ENCODE peak calls at places on chromosomes 12 and 14, in nine cellular contexts. One of them, this sample, is unnamed.

GRCh38 chr12:107359382-107359781 is 266.0 kb upstream of the CRY1 start:
- DNase-seq in stimulated activated CD4-positive, alpha-beta T cell treated with anti-CD3 and anti-CD28 coated beads, Interleukin-15, amount 100 ng/mL, for 24 hours: no peak
- DNase-seq in H54: peak
- DNase-seq in NCI-H345: no peak
- DNase-seq in HT-29: no peak
- DNase-seq in A172: peak
- DNase-seq in HCEC 1CT: no peak
- DNase-seq in NCI-H2171 treated with DMSO at 0.1 percent for 48 hours: no peak
- DNase-seq in CD8-positive, alpha-beta memory T cell: no peak
- DNase-seq in this sample: peak

GRCh38 chr14:37436519-37436918 is 158.5 kb downstream of the FOXA1 start:
- DNase-seq in H54: no peak
- DNase-seq in A172: no peak
- DNase-seq in HCEC 1CT: no peak
- DNase-seq in NCI-H2171 treated with DMSO at 0.1 percent for 48 hours: no peak
- DNase-seq in stimulated activated CD4-positive, alpha-beta T cell treated with anti-CD3 and anti-CD28 coated beads, Interleukin-15, amount 100 ng/mL, for 24 hours: no peak
- DNase-seq in NCI-H345: peak
- DNase-seq in HT-29: peak
- DNase-seq in CD8-positive, alpha-beta memory T cell: no peak
- DNase-seq in this sample: no peak

GRCh38 chr12:67650127-67650495 is 1.6 kb downstream of the DYRK2 start:
- DNase-seq in A172: no peak
- DNase-seq in CD8-positive, alpha-beta memory T cell: no peak
- DNase-seq in H54: peak
- DNase-seq in HT-29: peak
- DNase-seq in NCI-H345: peak
- DNase-seq in HCEC 1CT: no peak
- DNase-seq in NCI-H2171 treated with DMSO at 0.1 percent for 48 hours: no peak
- DNase-seq in stimulated activated CD4-positive, alpha-beta T cell treated with anti-CD3 and anti-CD28 coated beads, Interleukin-15, amount 100 ng/mL, for 24 hours: peak
- DNase-seq in this sample: no peak

GRCh38 chr12:116524964-116525379 is 34.2 kb upstream of the MAP1LC3B2 start:
- DNase-seq in NCI-H345: no peak
- DNase-seq in HCEC 1CT: peak
- DNase-seq in NCI-H2171 treated with DMSO at 0.1 percent for 48 hours: no peak
- DNase-seq in HT-29: no peak
- DNase-seq in A172: peak
- DNase-seq in CD8-positive, alpha-beta memory T cell: no peak
- DNase-seq in H54: no peak
- DNase-seq in stimulated activated CD4-positive, alpha-beta T cell treated with anti-CD3 and anti-CD28 coated beads, Interleukin-15, amount 100 ng/mL, for 24 hours: no peak
- DNase-seq in this sample: peak

GRCh38 chr14:103688906-103689902 is 26.0 kb downstream of the XRCC3 start:
- DNase-seq in NCI-H2171 treated with DMSO at 0.1 percent for 48 hours: no peak
- DNase-seq in HCEC 1CT: no peak
- DNase-seq in CD8-positive, alpha-beta memory T cell: no peak
- DNase-seq in NCI-H345: no peak
- DNase-seq in HT-29: no peak
- DNase-seq in H54: no peak
- DNase-seq in stimulated activated CD4-positive, alpha-beta T cell treated with anti-CD3 and anti-CD28 coated beads, Interleukin-15, amount 100 ng/mL, for 24 hours: no peak
- DNase-seq in A172: no peak
- DNase-seq in this sample: no peak

GRCh38 chr12:124115976-124116690 is 143.1 kb downstream of the ZNF664 start:
- DNase-seq in A172: no peak
- DNase-seq in H54: no peak
- DNase-seq in HCEC 1CT: no peak
- DNase-seq in NCI-H345: no peak
- DNase-seq in stimulated activated CD4-positive, alpha-beta T cell treated with anti-CD3 and anti-CD28 coated beads, Interleukin-15, amount 100 ng/mL, for 24 hours: no peak
- DNase-seq in HT-29: no peak
- DNase-seq in NCI-H2171 treated with DMSO at 0.1 percent for 48 hours: no peak
- DNase-seq in CD8-positive, alpha-beta memory T cell: no peak
- DNase-seq in this sample: no peak

GRCh38 chr12:68034567-68034966 is 45.3 kb downstream of the IFNG-AS1 start:
- DNase-seq in CD8-positive, alpha-beta memory T cell: no peak
- DNase-seq in NCI-H345: no peak
- DNase-seq in A172: no peak
- DNase-seq in H54: no peak
- DNase-seq in NCI-H2171 treated with DMSO at 0.1 percent for 48 hours: no peak
- DNase-seq in HCEC 1CT: no peak
- DNase-seq in stimulated activated CD4-positive, alpha-beta T cell treated with anti-CD3 and anti-CD28 coated beads, Interleukin-15, amount 100 ng/mL, for 24 hours: no peak
- DNase-seq in HT-29: peak
- DNase-seq in this sample: no peak

GRCh38 chr12:42790761-42791151 is 201.2 kb upstream of the PRICKLE1 start:
- DNase-seq in HCEC 1CT: peak
- DNase-seq in A172: peak
- DNase-seq in NCI-H345: no peak
- DNase-seq in H54: peak
- DNase-seq in stimulated activated CD4-positive, alpha-beta T cell treated with anti-CD3 and anti-CD28 coated beads, Interleukin-15, amount 100 ng/mL, for 24 hours: no peak
- DNase-seq in CD8-positive, alpha-beta memory T cell: no peak
- DNase-seq in HT-29: peak
- DNase-seq in NCI-H2171 treated with DMSO at 0.1 percent for 48 hours: no peak
- DNase-seq in this sample: no peak

GRCh38 chr12:6769681-6770080 is 2.6 kb upstream of the LAG3 start:
- DNase-seq in stimulated activated CD4-positive, alpha-beta T cell treated with anti-CD3 and anti-CD28 coated beads, Interleukin-15, amount 100 ng/mL, for 24 hours: no peak
- DNase-seq in A172: no peak
- DNase-seq in CD8-positive, alpha-beta memory T cell: no peak
- DNase-seq in HCEC 1CT: no peak
- DNase-seq in HT-29: no peak
- DNase-seq in NCI-H345: no peak
- DNase-seq in NCI-H2171 treated with DMSO at 0.1 percent for 48 hours: no peak
- DNase-seq in H54: no peak
- DNase-seq in this sample: no peak

GRCh38 chr12:99271071-99271470 is 376.5 kb upstream of the GARIN6 start:
- DNase-seq in A172: peak
- DNase-seq in CD8-positive, alpha-beta memory T cell: no peak
- DNase-seq in NCI-H2171 treated with DMSO at 0.1 percent for 48 hours: no peak
- DNase-seq in HT-29: no peak
- DNase-seq in HCEC 1CT: no peak
- DNase-seq in H54: no peak
- DNase-seq in NCI-H345: no peak
- DNase-seq in stimulated activated CD4-positive, alpha-beta T cell treated with anti-CD3 and anti-CD28 coated beads, Interleukin-15, amount 100 ng/mL, for 24 hours: no peak
- DNase-seq in this sample: no peak

GRCh38 chr12:2673966-2674810 is 120.6 kb upstream of the FKBP4 start:
- DNase-seq in CD8-positive, alpha-beta memory T cell: no peak
- DNase-seq in stimulated activated CD4-positive, alpha-beta T cell treated with anti-CD3 and anti-CD28 coated beads, Interleukin-15, amount 100 ng/mL, for 24 hours: no peak
- DNase-seq in NCI-H2171 treated with DMSO at 0.1 percent for 48 hours: no peak
- DNase-seq in HT-29: no peak
- DNase-seq in HCEC 1CT: no peak
- DNase-seq in NCI-H345: no peak
- DNase-seq in A172: no peak
- DNase-seq in H54: no peak
- DNase-seq in this sample: peak

GRCh38 chr14:96150214-96150613 is 54.4 kb upstream of the BDKRB2 start:
- DNase-seq in NCI-H2171 treated with DMSO at 0.1 percent for 48 hours: no peak
- DNase-seq in stimulated activated CD4-positive, alpha-beta T cell treated with anti-CD3 and anti-CD28 coated beads, Interleukin-15, amount 100 ng/mL, for 24 hours: no peak
- DNase-seq in CD8-positive, alpha-beta memory T cell: no peak
- DNase-seq in HT-29: no peak
- DNase-seq in A172: no peak
- DNase-seq in NCI-H345: no peak
- DNase-seq in H54: no peak
- DNase-seq in HCEC 1CT: no peak
- DNase-seq in this sample: no peak

GRCh38 chr14:92625213-92625612 is 111.6 kb downstream of the RIN3 start:
- DNase-seq in HCEC 1CT: peak
- DNase-seq in H54: peak
- DNase-seq in HT-29: no peak
- DNase-seq in CD8-positive, alpha-beta memory T cell: no peak
- DNase-seq in stimulated activated CD4-positive, alpha-beta T cell treated with anti-CD3 and anti-CD28 coated beads, Interleukin-15, amount 100 ng/mL, for 24 hours: no peak
- DNase-seq in NCI-H345: no peak
- DNase-seq in A172: peak
- DNase-seq in NCI-H2171 treated with DMSO at 0.1 percent for 48 hours: no peak
- DNase-seq in this sample: peak

GRCh38 chr12:56007892-56008471 is 10.9 kb downstream of the SUOX start:
- DNase-seq in CD8-positive, alpha-beta memory T cell: peak
- DNase-seq in NCI-H345: no peak
- DNase-seq in NCI-H2171 treated with DMSO at 0.1 percent for 48 hours: peak
- DNase-seq in stimulated activated CD4-positive, alpha-beta T cell treated with anti-CD3 and anti-CD28 coated beads, Interleukin-15, amount 100 ng/mL, for 24 hours: no peak
- DNase-seq in HT-29: peak
- DNase-seq in H54: peak
- DNase-seq in HCEC 1CT: no peak
- DNase-seq in A172: no peak
- DNase-seq in this sample: peak

GRCh38 chr12:32454866-32455265 is 55.5 kb downstream of the FGD4 start:
- DNase-seq in HT-29: no peak
- DNase-seq in HCEC 1CT: no peak
- DNase-seq in NCI-H345: no peak
- DNase-seq in H54: no peak
- DNase-seq in CD8-positive, alpha-beta memory T cell: no peak
- DNase-seq in stimulated activated CD4-positive, alpha-beta T cell treated with anti-CD3 and anti-CD28 coated beads, Interleukin-15, amount 100 ng/mL, for 24 hours: no peak
- DNase-seq in NCI-H2171 treated with DMSO at 0.1 percent for 48 hours: no peak
- DNase-seq in A172: no peak
- DNase-seq in this sample: no peak

GRCh38 chr12:6462234-6462995 is 8.1 kb downstream of the VAMP1 start:
- DNase-seq in NCI-H345: no peak
- DNase-seq in CD8-positive, alpha-beta memory T cell: peak
- DNase-seq in HT-29: no peak
- DNase-seq in H54: no peak
- DNase-seq in A172: no peak
- DNase-seq in HCEC 1CT: no peak
- DNase-seq in NCI-H2171 treated with DMSO at 0.1 percent for 48 hours: no peak
- DNase-seq in stimulated activated CD4-positive, alpha-beta T cell treated with anti-CD3 and anti-CD28 coated beads, Interleukin-15, amount 100 ng/mL, for 24 hours: peak
- DNase-seq in this sample: no peak

GRCh38 chr12:67661311-67662011 is 12.9 kb downstream of the DYRK2 start:
- DNase-seq in HT-29: no peak
- DNase-seq in stimulated activated CD4-positive, alpha-beta T cell treated with anti-CD3 and anti-CD28 coated beads, Interleukin-15, amount 100 ng/mL, for 24 hours: no peak
- DNase-seq in NCI-H345: no peak
- DNase-seq in CD8-positive, alpha-beta memory T cell: no peak
- DNase-seq in NCI-H2171 treated with DMSO at 0.1 percent for 48 hours: peak
- DNase-seq in H54: no peak
- DNase-seq in HCEC 1CT: peak
- DNase-seq in A172: peak
- DNase-seq in this sample: peak

GRCh38 chr12:49872781-49873181 is 29.9 kb upstream of the BCDIN3D start:
- DNase-seq in HCEC 1CT: peak
- DNase-seq in HT-29: no peak
- DNase-seq in H54: no peak
- DNase-seq in NCI-H345: no peak
- DNase-seq in CD8-positive, alpha-beta memory T cell: no peak
- DNase-seq in stimulated activated CD4-positive, alpha-beta T cell treated with anti-CD3 and anti-CD28 coated beads, Interleukin-15, amount 100 ng/mL, for 24 hours: no peak
- DNase-seq in NCI-H2171 treated with DMSO at 0.1 percent for 48 hours: no peak
- DNase-seq in A172: no peak
- DNase-seq in this sample: no peak